ENCODE peak calls at places on chromosomes 5 and 9, in seven cellular contexts. T is Peyer's patch; U is ovary; J is effector memory CD4-positive, alpha-beta T cell; L is transverse colon; N is lower lobe of right lung; P is suprapubic skin. E is an unnamed sample. For H3K4me1, the result is how much of the 10 kb centered on the place peaks cover.

GRCh38 chr5:41539454-41539853 is 29.1 kb upstream of the PLCXD3 start:
- DNase-seq in U (no peak), J (no peak), P (no peak), N (no peak), T (no peak), L (no peak), E (no peak)

GRCh38 chr5:77428033-77428432 is 64.1 kb downstream of the WDR41 start:
- DNase-seq in T (no peak), P (no peak), N (no peak), U (no peak), L (no peak), J (no peak), E (no peak)

GRCh38 chr9:108477538-108478006 is 378.2 kb downstream of the ACTL7B start:
- DNase-seq in J (no peak), L (peak), T (no peak), U (no peak), N (no peak), P (no peak), E (no peak)

GRCh38 chr9:123607987-123608565 is 252.1 kb downstream of the CRB2 start:
- DNase-seq in L (peak), N (no peak), J (no peak), P (no peak), U (no peak), T (no peak), E (no peak)

GRCh38 chr9:93684161-93684765 is 107.9 kb downstream of the PHF2 start:
- DNase-seq in J (no peak), N (no peak), T (peak), U (no peak), P (no peak), L (no peak), E (no peak)

GRCh38 chr5:24477958-24478357 is 166.8 kb downstream of the CDH10 start:
- DNase-seq in P (no peak), J (no peak), L (no peak), N (no peak), T (no peak), U (no peak), E (no peak)

GRCh38 chr5:116305899-116306298 is 221.1 kb downstream of the COMMD10 start:
- DNase-seq in L (no peak), T (no peak), U (no peak), N (no peak), J (no peak), P (no peak), E (no peak)

GRCh38 chr5:33257807-33258491 is 182.8 kb upstream of the TARS1 start:
- DNase-seq in T (no peak), U (no peak), L (no peak), J (no peak), P (no peak), N (no peak), E (no peak)

GRCh38 chr5:164934561-164934960 is 1429.1 kb downstream of the MAT2B start:
- DNase-seq in N (no peak), T (no peak), L (no peak), U (no peak), J (no peak), P (no peak), E (no peak)

GRCh38 chr5:92424785-92425426 is 1041.8 kb upstream of the ARRDC3 start:
- DNase-seq in J (no peak), N (no peak), T (no peak), U (no peak), L (no peak), P (no peak), E (no peak)

GRCh38 chr9:114958021-114958846 is 27.8 kb upstream of the TNFSF8 start:
- DNase-seq in N (peak), J (no peak), T (no peak), P (peak), U (no peak), L (peak), E (no peak)

GRCh38 chr5:61256474-61256873 is 75.6 kb upstream of the ZSWIM6 start:
- DNase-seq in T (peak), P (no peak), N (peak), U (no peak), J (no peak), L (peak), E (peak)

GRCh38 chr5:96649938-96650540 is 12.1 kb upstream of the CAST start:
- DNase-seq in T (no peak), J (no peak), N (no peak), L (peak), U (no peak), P (no peak), E (no peak)

GRCh38 chr5:83516962-83517750 is 45.6 kb downstream of the VCAN start:
- DNase-seq in P (no peak), J (no peak), N (no peak), T (no peak), L (no peak), U (no peak), E (no peak)

GRCh38 chr5:32520995-32521394 is 64.4 kb upstream of the SUB1 start:
- DNase-seq in L (no peak), U (no peak), J (no peak), N (no peak), P (no peak), T (no peak), E (no peak)

GRCh38 chr9:16158063-16158462 is 605.2 kb downstream of the CCDC171 start:
- DNase-seq in P (no peak), U (no peak), N (no peak), J (no peak), L (no peak), T (no peak), E (no peak)

GRCh38 chr5:126594676-126595485 is at the start of gene ALDH7A1:
- DNase-seq in J (peak), U (peak), N (peak), P (peak), L (peak), T (peak), E (peak)

GRCh38 chr5:124252094-124252750 is 494.2 kb downstream of the ZNF608 start:
- DNase-seq in J (no peak), P (no peak), L (no peak), U (no peak), N (no peak), T (no peak), E (no peak)

GRCh38 chr9:38067611-38067891 is 1.5 kb downstream of the SHB start:
- DNase-seq in L (peak), N (peak), P (no peak), U (peak), J (no peak), T (peak), E (peak)

GRCh38 chr5:164233796-164234195 is 728.4 kb downstream of the MAT2B start:
- DNase-seq in J (no peak), U (no peak), T (no peak), N (no peak), L (no peak), P (no peak), E (no peak)

GRCh38 chr5:72153551-72153950 is 46.3 kb downstream of the MAP1B start:
- DNase-seq in P (no peak), U (no peak), N (no peak), J (no peak), T (no peak), L (no peak), E (no peak)
- H3K4me1 ChIP-seq in P (under half), U (under half), N (under half), J (under half), T (under half), L (under half), E (under half)

DNA sequence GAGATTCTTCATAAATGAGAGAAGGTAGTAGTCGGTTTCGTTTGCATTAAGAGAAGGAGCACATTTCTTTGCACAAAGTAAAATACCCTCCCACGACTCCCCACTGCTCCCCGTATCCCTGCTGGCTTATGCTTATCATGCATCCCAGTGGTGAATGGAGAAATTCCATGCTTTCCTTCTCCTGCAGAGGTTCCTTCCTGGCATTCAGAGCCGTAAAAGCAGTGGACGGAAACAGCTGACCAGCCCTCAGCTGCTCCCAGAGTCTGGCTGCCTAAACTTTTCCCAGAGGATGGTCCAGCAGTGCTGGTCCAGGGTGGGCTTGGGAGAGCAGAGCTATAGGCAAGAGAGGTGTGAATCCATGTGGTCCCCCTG is 93.1 kb downstream of the C9orf152 start:
- DNase-seq in T (no peak), N (no peak), J (no peak), L (no peak), U (no peak), P (no peak), E (no peak)
- H3K4me1 ChIP-seq in T (under half), N (under half), J (under half), L (under half), U (under half), P (under half), E (under half)

DNA sequence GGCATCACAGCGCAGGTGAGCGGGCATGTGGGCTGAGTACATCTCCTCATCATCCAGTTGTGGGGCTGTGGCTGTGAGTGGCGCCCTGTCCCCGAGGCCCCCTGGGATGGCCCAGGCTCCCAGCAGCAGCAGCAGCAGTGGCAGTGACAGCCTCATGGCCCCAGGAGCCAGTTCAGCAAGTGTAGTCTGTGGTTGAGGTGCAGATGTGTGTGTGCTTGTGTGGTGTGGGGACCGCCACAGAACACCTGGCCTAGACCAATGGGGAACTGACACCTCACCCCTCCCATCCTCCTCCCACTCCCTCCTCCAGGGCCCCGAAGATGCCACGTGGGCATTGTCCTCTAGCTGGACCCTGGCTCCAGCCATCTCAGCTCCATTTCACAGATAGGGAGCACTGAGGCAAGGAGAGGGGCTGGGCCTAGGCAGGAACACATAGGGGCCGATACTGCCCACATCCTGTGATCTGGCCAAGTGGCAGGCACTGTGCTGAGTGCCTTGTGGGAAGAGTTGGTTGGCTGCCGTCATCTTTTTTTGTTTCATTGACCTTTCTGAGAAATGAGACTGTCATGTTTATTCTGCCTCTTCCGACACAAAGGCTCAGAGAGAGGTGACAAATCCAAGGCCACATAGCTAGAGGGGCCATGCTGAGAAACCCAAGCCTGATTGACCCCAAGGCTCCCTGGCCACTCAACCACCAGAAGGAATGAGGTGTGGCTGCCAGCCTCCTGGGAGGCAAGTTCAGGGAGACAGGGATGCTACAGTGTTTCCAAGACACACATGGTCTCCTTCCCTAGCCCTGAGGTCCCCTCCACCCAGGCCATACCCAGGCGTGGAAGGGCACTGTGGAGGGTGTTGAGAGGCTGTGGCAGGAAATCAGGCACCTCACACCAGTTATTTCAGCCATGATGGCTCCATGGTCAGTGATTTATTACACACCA is at the start of gene MZB1:
- DNase-seq in P (no peak), U (no peak), J (peak), L (peak), T (peak), N (no peak), E (no peak)
- H3K4me1 ChIP-seq in P (half or more), U (under half), J (under half), L (under half), T (under half), N (under half), E (under half)

GRCh38 chr9:133990366-133991210 is 1.5 kb downstream of the VAV2 start:
- DNase-seq in U (peak), T (peak), L (peak), J (no peak), N (peak), P (peak), E (peak)
- H3K4me1 ChIP-seq in U (under half), T (under half), L (under half), J (under half), N (under half), P (under half), E (under half)

DNA sequence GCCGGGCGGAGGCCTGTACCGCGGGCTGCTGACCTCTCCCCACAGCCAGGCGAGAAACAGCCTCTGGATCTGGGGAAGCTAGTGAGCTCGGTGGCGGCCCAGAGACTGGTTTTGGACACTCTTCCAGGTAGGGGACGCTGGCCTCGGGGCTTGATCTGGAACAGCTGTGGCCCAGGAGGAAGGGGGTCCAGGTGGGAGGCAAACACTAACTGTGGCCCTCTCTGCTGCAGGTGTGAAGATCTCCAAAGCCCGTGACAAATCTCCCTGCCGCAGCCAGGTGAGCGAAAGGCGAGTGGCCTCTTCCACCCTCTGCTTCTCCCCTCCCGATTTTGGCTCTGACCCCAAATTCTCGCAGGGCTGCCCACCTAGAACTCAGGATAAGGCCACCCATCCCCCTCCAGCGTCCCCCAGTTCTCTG is 13.1 kb upstream of the SLC34A1 start:
- DNase-seq in L (no peak), P (no peak), U (no peak), J (no peak), N (no peak), T (no peak), E (no peak)
- H3K4me1 ChIP-seq in L (under half), P (half or more), U (under half), J (under half), N (under half), T (under half), E (under half)

GRCh38 chr5:127684722-127685467 is 18.3 kb upstream of the CCDC192 start:
- DNase-seq in P (no peak), J (no peak), N (no peak), L (no peak), U (no peak), T (no peak), E (no peak)
- H3K4me1 ChIP-seq in P (under half), J (under half), N (under half), L (under half), U (under half), T (under half), E (under half)

DNA sequence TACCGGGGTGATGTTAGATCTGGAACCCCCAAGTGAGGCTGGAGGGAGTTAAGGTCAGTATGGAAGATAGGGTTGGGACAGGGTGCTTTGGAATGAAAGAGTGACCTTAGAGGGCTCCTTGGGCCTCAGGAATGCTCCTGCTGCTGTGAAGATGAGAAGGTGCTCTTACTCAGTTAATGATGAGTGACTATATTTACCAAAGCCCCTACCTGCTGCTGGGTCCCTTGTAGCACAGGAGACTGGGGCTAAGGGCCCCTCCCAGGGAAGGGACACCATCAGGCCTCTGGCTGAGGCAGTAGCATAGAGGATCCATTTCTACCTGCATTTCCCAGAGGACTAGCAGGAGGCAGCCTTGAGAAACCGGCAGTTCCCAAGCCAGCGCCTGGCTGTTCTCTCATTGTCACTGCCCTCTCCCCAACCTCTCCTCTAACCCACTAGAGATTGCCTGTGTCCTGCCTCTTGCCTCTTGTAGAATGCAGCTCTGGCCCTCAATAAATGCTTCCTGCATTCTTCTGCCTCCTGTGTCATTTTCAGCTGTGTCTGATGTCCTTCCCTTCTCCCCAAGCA is 2.3 kb upstream of the MYOZ3 start:
- DNase-seq in J (no peak), N (no peak), U (no peak), T (peak), L (no peak), P (no peak), E (no peak)
- H3K4me1 ChIP-seq in J (under half), N (under half), U (under half), T (under half), L (under half), P (under half), E (under half)

DNA sequence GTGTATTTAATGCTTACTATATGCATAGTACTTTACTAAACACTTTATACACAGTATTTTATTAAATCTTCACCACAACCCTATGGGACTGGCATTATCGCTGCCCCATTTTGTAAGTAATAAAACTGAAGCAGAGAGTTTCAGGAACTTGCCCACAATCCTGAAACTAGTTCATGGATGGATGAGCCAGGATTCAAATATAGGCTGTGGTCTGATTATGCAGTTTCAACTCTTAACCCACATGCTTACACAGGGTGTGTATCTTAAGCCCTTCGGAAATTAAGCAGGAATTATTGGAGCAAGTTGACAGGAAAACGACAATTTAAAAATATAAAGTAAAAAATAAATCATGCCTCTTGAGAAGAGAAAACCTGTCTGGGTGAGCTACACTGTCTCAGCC is 109.0 kb downstream of the ATP10B start:
- DNase-seq in N (no peak), L (no peak), P (no peak), T (no peak), U (no peak), J (no peak), E (no peak)
- H3K4me1 ChIP-seq in N (under half), L (under half), P (under half), T (under half), U (under half), J (under half), E (under half)

DNA sequence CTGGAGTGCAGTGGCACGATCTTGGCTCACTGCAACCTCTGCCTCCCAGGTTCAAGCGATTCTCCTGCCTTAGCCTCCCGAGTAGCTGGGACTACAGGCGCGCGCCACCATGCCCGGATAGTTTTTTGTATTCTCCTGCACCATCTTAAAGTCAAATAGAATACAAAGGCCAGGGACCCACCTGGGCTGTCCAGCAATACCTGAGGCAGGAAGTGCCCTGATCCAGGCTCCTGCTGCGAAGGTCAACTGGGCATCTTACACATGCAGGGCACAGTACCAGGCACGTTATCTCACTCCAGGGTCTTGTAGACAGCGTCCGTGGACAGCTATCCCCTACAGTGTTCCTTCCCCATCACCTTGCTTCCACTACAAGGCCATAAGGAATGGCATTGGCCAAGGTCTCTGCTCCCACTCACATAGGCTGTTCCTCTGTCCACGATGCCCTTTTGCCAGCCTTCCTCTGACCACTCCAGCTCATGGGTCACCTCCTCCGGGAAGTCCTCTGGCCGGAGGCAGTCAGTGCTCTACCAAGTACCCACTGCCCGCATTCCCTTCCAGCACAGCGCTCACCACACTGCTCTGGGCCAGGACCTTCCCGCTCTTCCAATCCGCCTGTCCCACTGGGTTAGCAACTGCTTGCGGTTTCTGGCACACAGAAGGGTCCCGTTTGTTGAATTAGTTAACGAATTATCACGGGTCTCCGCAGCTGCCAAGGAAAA is 978 bp downstream of the P4HA2 start:
- DNase-seq in J (no peak), P (no peak), L (peak), N (no peak), T (no peak), U (peak), E (no peak)
- H3K4me1 ChIP-seq in J (under half), P (half or more), L (under half), N (half or more), T (under half), U (under half), E (under half)